ENCODE peak calls at places on chromosome 2, in eight cellular contexts. G, S, T, Y, R, F, N and H are unnamed samples. For H3K27me3, the result is how much of the 10 kb centered on the place peaks cover.

GRCh38 chr2:65722028-65722427 is 289.6 kb upstream of the SPRED2 start:
- DNase-seq in G (peak), S (peak), T (no peak), Y (peak), R (no peak), F (peak), N (no peak), H (no peak)

GRCh38 chr2:216574046-216574445 is 59.2 kb upstream of the IGFBP2 start:
- DNase-seq in G (no peak), S (no peak), T (no peak), Y (no peak), R (no peak), F (peak), N (no peak), H (no peak)

GRCh38 chr2:35454966-35455638 is 900.5 kb upstream of the CRIM1 start:
- DNase-seq in G (no peak), S (no peak), T (no peak), Y (no peak), R (peak), F (peak), N (peak), H (no peak)

GRCh38 chr2:61694312-61695274 is 156.4 kb upstream of the XPO1 start:
- DNase-seq in G (peak), S (peak), T (peak), Y (peak), R (peak), F (peak), N (peak), H (peak)

GRCh38 chr2:53863538-53864227 is 3.9 kb upstream of the GPR75 start:
- DNase-seq in G (no peak), S (no peak), T (no peak), Y (no peak), R (no peak), F (no peak), N (no peak), H (no peak)

GRCh38 chr2:65612654-65613053 is 180.3 kb upstream of the SPRED2 start:
- DNase-seq in G (no peak), S (no peak), T (no peak), Y (no peak), R (peak), F (no peak), N (no peak), H (no peak)

GRCh38 chr2:128134573-128134972 is 43.6 kb downstream of the UGGT1 start:
- DNase-seq in G (no peak), S (no peak), T (no peak), Y (no peak), R (no peak), F (no peak), N (peak), H (no peak)

GRCh38 chr2:191677091-191677645 is 768 bp upstream of the NABP1 start:
- DNase-seq in G (no peak), S (peak), T (peak), Y (peak), R (peak), F (peak), N (peak), H (peak)

GRCh38 chr2:50143822-50144575 is 887.9 kb downstream of the NRXN1 start:
- DNase-seq in G (no peak), S (no peak), T (peak), Y (no peak), R (peak), F (peak), N (peak), H (no peak)

GRCh38 chr2:191155608-191156071 is 4.8 kb upstream of the STAT4 start:
- DNase-seq in G (no peak), S (no peak), T (no peak), Y (no peak), R (no peak), F (no peak), N (no peak), H (no peak)

GRCh38 chr2:105237045-105237765 is 4.3 kb upstream of the GPR45 start:
- DNase-seq in G (no peak), S (no peak), T (no peak), Y (no peak), R (no peak), F (no peak), N (no peak), H (no peak)

GRCh38 chr2:160322320-160322719 is 122.2 kb upstream of the ITGB6 start:
- DNase-seq in G (no peak), S (no peak), T (no peak), Y (no peak), R (no peak), F (no peak), N (no peak), H (no peak)

GRCh38 chr2:45178359-45178758 is 169.1 kb upstream of the SIX2 start:
- DNase-seq in G (no peak), S (no peak), T (no peak), Y (no peak), R (peak), F (no peak), N (no peak), H (no peak)

GRCh38 chr2:221060335-221060734 is 511.8 kb downstream of the EPHA4 start:
- DNase-seq in G (no peak), S (no peak), T (no peak), Y (no peak), R (no peak), F (no peak), N (peak), H (peak)

GRCh38 chr2:15931950-15932349 is 8.4 kb upstream of the MYCN start:
- DNase-seq in G (no peak), S (no peak), T (no peak), Y (no peak), R (no peak), F (no peak), N (no peak), H (no peak)

GRCh38 chr2:218853766-218854165 is 5.8 kb upstream of the WNT6 start:
- DNase-seq in G (no peak), S (no peak), T (no peak), Y (no peak), R (peak), F (no peak), N (peak), H (no peak)
- H3K27me3 ChIP-seq in G (half or more), S (half or more), T (half or more), Y (half or more), R (under half), F (under half), N (half or more), H (half or more)

GRCh38 chr2:172102159-172102857 is 392 bp downstream of the DLX2 start:
- DNase-seq in G (no peak), S (no peak), T (no peak), Y (no peak), R (no peak), F (no peak), N (no peak), H (no peak)
- H3K4me3 ChIP-seq in G (peak), S (peak), T (peak), Y (peak), R (peak), F (peak), N (peak), H (peak)

GRCh38 chr2:229884775-229885699 is 36.8 kb downstream of the TRIP12 start:
- DNase-seq in G (no peak), S (no peak), T (no peak), Y (no peak), R (no peak), F (no peak), N (no peak), H (no peak)
- TF ChIP-seq CTCF in G (no peak), S (no peak), T (no peak), Y (no peak), R (no peak), F (no peak), N (no peak), H (no peak)

GRCh38 chr2:110875384-110875725 is 143.0 kb downstream of the ACOXL start:
- DNase-seq in G (no peak), S (no peak), T (no peak), Y (no peak), R (no peak), F (no peak), N (no peak), H (no peak)

GRCh38 chr2:110872521-110872920 is 140.1 kb downstream of the ACOXL start:
- DNase-seq in G (no peak), S (no peak), T (no peak), Y (no peak), R (no peak), F (no peak), N (no peak), H (no peak)

GRCh38 chr2:110874565-110875383 is 142.4 kb downstream of the ACOXL start:
- DNase-seq in G (no peak), S (no peak), T (no peak), Y (no peak), R (no peak), F (no peak), N (no peak), H (no peak)

GRCh38 chr2:110873056-110873502 is 140.7 kb downstream of the ACOXL start:
- DNase-seq in G (no peak), S (no peak), T (no peak), Y (no peak), R (no peak), F (no peak), N (no peak), H (no peak)

GRCh38 chr2:110873597-110874525 is 141.5 kb downstream of the ACOXL start:
- DNase-seq in G (no peak), S (no peak), T (no peak), Y (no peak), R (no peak), F (no peak), N (no peak), H (no peak)
- H3K27me3 ChIP-seq in G (under half), S (under half), T (under half), Y (under half), R (under half), F (under half), N (under half), H (under half)

DNA sequence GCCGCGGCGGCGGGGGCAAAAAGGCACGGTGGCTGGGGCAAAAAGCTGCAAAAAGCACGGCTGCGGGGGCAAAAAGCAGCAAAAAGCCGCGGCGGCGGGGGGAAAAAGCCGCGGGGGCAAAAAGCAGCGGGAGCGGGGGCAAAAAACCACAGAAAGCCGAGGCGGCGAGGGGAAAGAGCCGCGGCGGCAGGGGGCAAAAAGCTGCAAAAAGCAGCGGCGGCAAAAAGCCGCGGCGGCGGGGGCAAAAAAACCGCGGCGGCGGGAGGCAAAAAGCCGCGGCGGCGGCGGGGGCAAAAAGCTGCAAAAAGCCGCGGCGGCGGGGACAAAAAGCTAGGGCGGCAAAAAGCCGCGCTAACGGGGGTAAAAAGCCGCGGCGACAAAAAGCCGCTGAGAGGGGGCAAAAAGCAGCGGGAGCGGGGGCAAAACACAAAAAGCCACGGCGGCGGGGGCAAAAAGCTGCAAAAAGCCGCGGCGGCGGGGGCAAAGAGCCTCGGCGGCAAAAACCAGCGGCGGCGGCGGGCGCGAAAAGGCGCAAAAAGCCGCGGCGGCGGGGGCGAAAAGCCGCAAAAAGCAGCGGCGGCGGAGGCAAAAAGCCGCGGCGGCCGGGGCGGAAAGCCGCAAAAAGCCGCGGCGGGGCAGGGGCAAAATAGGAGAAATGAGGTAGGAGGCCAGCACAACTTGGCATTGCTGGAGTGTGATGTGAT is 123.4 kb downstream of the ANKRD30BL start:
- DNase-seq in G (no peak), S (no peak), T (no peak), Y (no peak), R (no peak), F (no peak), N (no peak), H (no peak)
- H3K4me3 ChIP-seq in G (peak), S (peak), T (peak), Y (peak), R (no peak), F (peak), N (peak), H (peak)

GRCh38 chr2:230902180-230902899 is 22.7 kb downstream of the GPR55 start:
- DNase-seq in G (peak), S (peak), T (peak), Y (peak), R (no peak), F (peak), N (peak), H (peak)

GRCh38 chr2:230899786-230900185 is 25.3 kb downstream of the GPR55 start:
- DNase-seq in G (no peak), S (no peak), T (no peak), Y (no peak), R (no peak), F (no peak), N (no peak), H (no peak)

GRCh38 chr2:230900336-230900995 is 24.6 kb downstream of the GPR55 start:
- DNase-seq in G (no peak), S (peak), T (no peak), Y (peak), R (no peak), F (no peak), N (no peak), H (no peak)

GRCh38 chr2:230899287-230899686 is 25.8 kb downstream of the GPR55 start:
- DNase-seq in G (no peak), S (peak), T (no peak), Y (peak), R (no peak), F (no peak), N (no peak), H (no peak)

DNA sequence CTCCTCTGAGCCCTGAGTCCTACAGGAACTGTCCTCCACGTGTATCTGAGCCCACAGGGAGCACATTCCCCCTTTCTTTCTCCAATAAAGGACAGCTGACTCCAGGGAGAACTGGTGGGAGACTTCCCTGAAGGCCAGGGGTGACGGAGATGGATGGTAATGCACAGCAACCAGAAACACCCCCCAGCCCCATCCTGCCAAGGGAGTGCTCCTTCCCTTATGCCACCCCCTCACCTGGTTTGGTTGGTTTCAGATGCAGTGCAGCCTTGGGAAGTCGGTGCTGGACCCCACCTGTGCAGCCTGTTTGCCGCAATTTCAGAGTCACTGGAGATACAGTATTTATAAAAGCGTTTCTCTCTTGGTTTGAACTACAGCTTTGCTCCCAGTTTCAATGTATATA is 24.0 kb downstream of the GPR55 start:
- DNase-seq in G (no peak), S (no peak), T (no peak), Y (peak), R (no peak), F (no peak), N (no peak), H (no peak)
- TF ChIP-seq CTCF in G (no peak), S (no peak), T (no peak), Y (no peak), R (no peak), F (no peak), N (no peak), H (no peak)

GRCh38 chr2:10482979-10483378 is 34.9 kb upstream of the ODC1 start:
- DNase-seq in G (no peak), S (no peak), T (no peak), Y (no peak), R (no peak), F (no peak), N (no peak), H (no peak)
- H3K27me3 ChIP-seq in G (under half), S (under half), T (under half), Y (under half), R (under half), F (under half), N (under half), H (under half)

GRCh38 chr2:40364143-40364903 is 87.6 kb downstream of the SLC8A1 start:
- DNase-seq in G (no peak), S (no peak), T (no peak), Y (no peak), R (no peak), F (no peak), N (no peak), H (no peak)
- H3K4me3 ChIP-seq in G (peak), S (peak), T (no peak), Y (peak), R (no peak), F (peak), N (peak), H (peak)

DNA sequence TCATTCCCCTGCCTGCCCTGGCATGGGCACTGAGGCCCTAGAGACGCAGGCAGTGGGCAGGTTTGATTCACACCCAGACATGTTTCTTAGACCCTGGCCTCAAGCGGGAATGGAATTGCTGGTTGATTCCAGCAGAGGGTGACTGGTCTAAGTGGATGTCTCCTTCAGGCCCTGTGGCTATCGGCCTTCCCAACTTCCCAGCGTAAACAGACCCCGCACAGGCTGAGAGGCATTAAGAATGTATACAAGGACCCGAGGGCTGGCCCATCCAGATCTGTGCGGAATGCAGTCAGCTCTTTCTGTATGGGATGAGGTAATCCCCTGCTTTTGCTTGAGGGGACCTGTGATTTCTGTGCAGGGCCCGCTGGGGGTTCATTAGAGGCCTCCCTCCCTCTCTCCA is 6.4 kb downstream of the ACKR3 start:
- DNase-seq in G (no peak), S (no peak), T (no peak), Y (no peak), R (no peak), F (no peak), N (no peak), H (no peak)
- TF ChIP-seq CTCF in G (no peak), S (no peak), T (no peak), Y (no peak), R (no peak), F (peak), N (no peak), H (no peak)